ENCODE peak calls at places on chromosomes 16 and 17, in four cellular contexts. G is IMR-90, O is mesendoderm, S is H1. V is an unnamed sample.

GRCh38 chr17:82019905-82020873 is 2.5 kb downstream of the CENPX start:
- DNase-seq in G (peak; percentile 21), O (peak; percentile 75), S (no peak), V (peak; percentile 92)

GRCh38 chr17:75679706-75680201 is 12.6 kb downstream of the SAP30BP start:
- DNase-seq in O (no peak), S (no peak), G (no peak), V (no peak)

GRCh38 chr16:55406651-55407050 is 72.3 kb upstream of the MMP2 start:
- DNase-seq in S (no peak), G (no peak), O (no peak), V (no peak)

GRCh38 chr17:28735242-28735722 is 6.7 kb downstream of the NEK8 start:
- DNase-seq in S (no peak), O (peak; percentile 60), G (no peak), V (no peak)

GRCh38 chr17:4903051-4903818 is at the start of gene CHRNE:
- DNase-seq in G (peak; percentile 79), S (no peak), O (peak; percentile 92), V (peak; percentile 94)

GRCh38 chr16:27706803-27707685 is 157.1 kb downstream of the KATNIP start:
- DNase-seq in S (no peak), O (no peak), G (no peak), V (no peak)

GRCh38 chr16:4059969-4060368 is 56.3 kb downstream of the ADCY9 start:
- DNase-seq in G (no peak), S (no peak), O (no peak), V (no peak)

GRCh38 chr16:75452464-75453190 is 11.9 kb downstream of the TMEM170A start:
- DNase-seq in G (no peak), O (no peak), S (no peak), V (no peak)

GRCh38 chr16:27238016-27238587 is 30.5 kb downstream of the NSMCE1 start:
- DNase-seq in G (no peak), O (no peak), S (no peak), V (no peak)

GRCh38 chr17:72502940-72503341 is 382.1 kb downstream of the SOX9 start:
- DNase-seq in G (peak; percentile 24), S (no peak), O (no peak), V (no peak)

GRCh38 chr16:27355610-27356009 is 41.8 kb downstream of the IL4R start:
- DNase-seq in S (peak; percentile 41), G (peak; percentile 22), O (peak; percentile 84), V (peak; percentile 84)

GRCh38 chr16:89701425-89702406 is at the start of gene SPATA2L:
- DNase-seq in G (peak; percentile 65), S (peak; percentile 86), O (peak; percentile 98), V (peak; percentile 98)

GRCh38 chr16:1147027-1147426 is 5.9 kb upstream of the CACNA1H start:
- DNase-seq in O (no peak), S (no peak), G (no peak), V (no peak)

GRCh38 chr16:1143761-1144450 is 9.0 kb upstream of the CACNA1H start:
- DNase-seq in G (no peak), S (no peak), O (no peak), V (no peak)

GRCh38 chr16:1146409-1146808 is 6.5 kb upstream of the CACNA1H start:
- DNase-seq in G (no peak), S (no peak), O (no peak), V (no peak)

GRCh38 chr16:1144476-1145382 is 8.2 kb upstream of the CACNA1H start:
- DNase-seq in O (no peak), G (no peak), S (no peak), V (no peak)

GRCh38 chr16:1145383-1146100 is 7.4 kb upstream of the CACNA1H start:
- DNase-seq in O (no peak), S (no peak), G (no peak), V (no peak)
- H4K5ac ChIP-seq in O (no peak overlapping the region), S (no peak overlapping the region), G (no peak overlapping the region), V (no peak overlapping the region)

DNA sequence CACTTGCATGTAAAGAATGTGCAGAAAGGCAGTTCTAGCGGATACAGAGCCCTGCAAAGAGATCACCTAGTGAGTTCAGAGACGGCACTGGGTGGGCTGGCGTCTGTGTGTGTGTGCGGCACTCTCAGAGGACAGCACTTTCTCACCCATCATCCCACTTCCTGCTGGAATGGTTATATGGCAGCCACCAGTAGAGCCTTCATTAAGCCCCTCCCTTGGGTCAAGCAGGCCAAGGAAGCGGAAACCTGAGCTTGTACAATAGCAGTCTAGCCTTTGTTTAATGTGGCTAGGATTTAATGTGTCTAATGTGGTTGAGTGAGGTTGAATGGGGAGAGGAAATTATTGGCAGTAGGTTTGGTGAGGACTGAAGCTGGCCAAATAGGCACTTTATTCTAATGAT is 88.3 kb upstream of the ELAC2 start:
- DNase-seq in S (no peak), O (no peak), G (no peak), V (no peak)
- H3K18ac ChIP-seq in S (no peak overlapping the region), O (no peak overlapping the region), G (no peak overlapping the region), V (no peak overlapping the region)

GRCh38 chr16:25434061-25434460 is 176.4 kb upstream of the ZKSCAN2 start:
- DNase-seq in S (no peak), G (no peak), O (peak; percentile 19), V (no peak)

DNA sequence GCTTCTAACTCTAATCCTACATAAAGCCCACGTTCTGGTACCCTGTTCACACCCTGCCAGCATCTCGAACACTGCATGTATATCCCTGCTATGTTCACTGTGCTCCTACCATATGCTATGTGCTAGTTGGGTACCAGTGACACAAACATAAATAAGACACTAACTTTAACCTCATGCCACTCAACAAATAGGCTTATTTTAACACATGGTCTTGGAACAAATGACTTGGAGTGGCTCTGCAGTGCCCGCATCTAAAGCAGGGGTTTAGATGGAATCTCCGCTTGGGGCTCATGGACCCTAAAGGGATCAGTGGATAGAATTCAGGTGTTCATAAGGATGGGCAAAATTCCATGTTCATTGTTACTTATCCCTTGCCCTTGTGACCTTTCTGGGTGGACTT is 175.7 kb upstream of the ZKSCAN2 start:
- DNase-seq in G (no peak), S (no peak), O (no peak), V (no peak)
- H4K5ac ChIP-seq in G (no peak overlapping the region), S (no peak overlapping the region), O (no peak overlapping the region), V (no peak overlapping the region)

GRCh38 chr16:3015865-3016521 is 2.0 kb downstream of the CLDN6 start:
- DNase-seq in O (no peak), S (no peak), G (no peak), V (no peak)
- H3K18ac ChIP-seq in O (no peak overlapping the region), S (no peak overlapping the region), G (no peak overlapping the region), V (no peak overlapping the region)

V was measured in H9.